ENCODE peak calls at places on chromosomes 4 and X, in four cellular contexts. U, D, C and I are unnamed samples.

GRCh38 chr4:44121210-44121609 is 327.4 kb downstream of the KCTD8 start:
- DNase-seq in U (no peak), D (no peak), C (no peak), I (no peak)

GRCh38 chr4:99857302-99857701 is 36.9 kb downstream of the LAMTOR3 start:
- DNase-seq in U (no peak), D (no peak), C (no peak), I (no peak)

GRCh38 chr4:15729910-15730533 is 27.2 kb downstream of the BST1 start:
- DNase-seq in U (peak), D (no peak), C (no peak), I (peak)

GRCh38 chrX:25600776-25601175 is 537.4 kb upstream of the MAGEB18 start:
- DNase-seq in U (no peak), D (no peak), C (no peak), I (no peak)

GRCh38 chrX:14506866-14507265 is 22.5 kb upstream of the GLRA2 start:
- DNase-seq in U (no peak), D (no peak), C (no peak), I (no peak)

GRCh38 chr4:8870647-8871416 is 807 bp downstream of the HMX1 start:
- DNase-seq in U (peak), D (no peak), C (no peak), I (no peak)

GRCh38 chrX:8067754-8068469 is 103.2 kb downstream of the VCX2 start:
- DNase-seq in U (no peak), D (no peak), C (no peak), I (peak)

GRCh38 chr4:55574252-55574651 is 17.8 kb downstream of the PDCL2 start:
- DNase-seq in U (no peak), D (no peak), C (no peak), I (no peak)

GRCh38 chrX:56318076-56318475 is 85.9 kb downstream of the KLF8 start:
- DNase-seq in U (no peak), D (no peak), C (no peak), I (no peak)

GRCh38 chrX:13994681-13995080 is 35.0 kb downstream of the GEMIN8 start:
- DNase-seq in U (no peak), D (no peak), C (no peak), I (no peak)

GRCh38 chr4:7956306-7957112 is 16.8 kb upstream of the AFAP1 start:
- DNase-seq in U (peak), D (no peak), C (no peak), I (no peak)

GRCh38 chr4:190017357-190018200 is 9.5 kb downstream of the FRG2 start:
- DNase-seq in U (no peak), D (peak), C (no peak), I (no peak)